ENCODE peak calls at places on chromosome 2, in seven cellular contexts. F is activated naive CD4-positive, alpha-beta T cell treated with anti-CD3 and anti-CD28 coated beads, Interleukin-2, amount 10 ng/mL, durations not matched to agents 7 days and 5 days; A is sciatic nerve; C is Kasumi-1; H is A172; P is GOT3; V is hypothalamus. M is an unnamed sample.
A peak's percentile ranks its signal among the peaks of the same experiment; 100 is the strongest.

GRCh38 chr2:128967666-128968065 is 649.0 kb upstream of the HS6ST1 start:
- DNase-seq in V (no peak), P (no peak), F (no peak), H (no peak), A (no peak), C (no peak), M (no peak)

GRCh38 chr2:133026536-133027177 is 356.7 kb upstream of the LYPD1 start:
- DNase-seq in C (peak; percentile 15), A (no peak), F (no peak), H (peak; percentile 20), V (no peak), P (no peak), M (no peak)

GRCh38 chr2:60679059-60679780 is 76.8 kb upstream of the PAPOLG start:
- DNase-seq in P (no peak), H (no peak), V (no peak), C (no peak), A (no peak), F (no peak), M (no peak)

GRCh38 chr2:96163768-96164429 is 18.7 kb upstream of the DUSP2 start:
- DNase-seq in F (peak; percentile 72), V (no peak), H (no peak), A (no peak), P (no peak), C (no peak), M (no peak)

GRCh38 chr2:121634354-121635307 is 14.6 kb downstream of the CLASP1 start:
- DNase-seq in C (no peak), F (no peak), V (no peak), A (no peak), P (no peak), H (peak; percentile 59), M (no peak)

GRCh38 chr2:138964413-138964812 is 184.2 kb upstream of the NXPH2 start:
- DNase-seq in V (no peak), P (no peak), A (no peak), F (no peak), C (no peak), H (no peak), M (no peak)

GRCh38 chr2:10489842-10490555 is 41.9 kb upstream of the ODC1 start:
- DNase-seq in H (no peak), C (no peak), A (peak; percentile 9), V (no peak), P (no peak), F (no peak), M (no peak)

GRCh38 chr2:172357442-172357841 is 69.9 kb upstream of the ITGA6 start:
- DNase-seq in F (no peak), C (no peak), A (no peak), V (no peak), P (no peak), H (no peak), M (peak; percentile 38)

GRCh38 chr2:60439219-60439974 is 114.1 kb downstream of the BCL11A start:
- DNase-seq in A (peak; percentile 57), H (peak; percentile 19), F (no peak), C (peak; percentile 96), P (no peak), V (no peak), M (peak; percentile 95)

GRCh38 chr2:88852753-88853402 is 161.4 kb downstream of the RPIA start:
- DNase-seq in P (no peak), V (no peak), C (no peak), F (no peak), A (no peak), H (no peak), M (no peak)

GRCh38 chr2:61887684-61888303 is 662 bp downstream of the CCT4 start:
- DNase-seq in C (no peak), V (no peak), A (no peak), H (peak; percentile 39), P (no peak), F (peak; percentile 24), M (no peak)

GRCh38 chr2:230152334-230152733 is 67.5 kb downstream of the SP110 start:
- DNase-seq in C (no peak), H (no peak), P (no peak), A (no peak), V (no peak), F (no peak), M (no peak)

GRCh38 chr2:235685024-235685721 is 191.3 kb downstream of the AGAP1 start:
- DNase-seq in F (no peak), H (no peak), P (no peak), A (no peak), V (no peak), C (no peak), M (peak; percentile 77)

GRCh38 chr2:159788218-159788617 is 9.8 kb downstream of the CD302 start:
- DNase-seq in F (no peak), P (no peak), A (no peak), C (no peak), V (no peak), H (no peak), M (no peak)

GRCh38 chr2:133806564-133806963 is 238.3 kb upstream of the NCKAP5 start:
- DNase-seq in H (no peak), V (no peak), P (no peak), C (no peak), F (no peak), A (no peak), M (no peak)

GRCh38 chr2:40431600-40431955 is 20.3 kb downstream of the SLC8A1 start:
- DNase-seq in C (peak; percentile 92), A (no peak), V (no peak), P (peak; percentile 11), F (no peak), H (peak; percentile 52), M (peak; percentile 73)

GRCh38 chr2:205683179-205683978 is 1.1 kb downstream of the NRP2 start:
- DNase-seq in P (no peak), V (no peak), C (no peak), A (no peak), H (no peak), F (no peak), M (peak; percentile 16)